ENCODE peak calls at places on chromosomes 4 and X, in five cellular contexts. U is IMR-90, R is trophoblast cell, E is H9, N is H1. O is an unnamed sample.
A peak's percentile ranks its signal among the peaks of the same experiment; 100 is the strongest.

GRCh38 chr4:15751155-15751554 is 27.0 kb upstream of the CD38 start:
- DNase-seq in R (no peak), N (no peak), U (no peak), E (no peak), O (no peak)

GRCh38 chr4:81052119-81053068 is 21.9 kb downstream of the BMP3 start:
- DNase-seq in R (peak; percentile 28), U (peak; percentile 74), E (peak; percentile 67), N (peak; percentile 89), O (peak; percentile 84)

GRCh38 chr4:37641352-37641751 is 44.8 kb downstream of the RELL1 start:
- DNase-seq in U (no peak), E (no peak), N (no peak), R (no peak), O (no peak)

GRCh38 chr4:144507309-144508101 is 138.5 kb upstream of the HHIP start:
- DNase-seq in N (no peak), E (no peak), R (no peak), U (peak; percentile 28), O (no peak)

GRCh38 chr4:121648518-121648917 is 48.3 kb downstream of the ANXA5 start:
- DNase-seq in R (peak; percentile 62), N (no peak), U (no peak), E (no peak), O (no peak)

GRCh38 chr4:166941629-166942028 is 292.7 kb downstream of the SPOCK3 start:
- DNase-seq in E (no peak), R (peak; percentile 58), U (no peak), N (no peak), O (no peak)

GRCh38 chr4:60934896-60935295 is 265.2 kb upstream of the ADGRL3 start:
- DNase-seq in N (no peak), E (no peak), U (no peak), R (peak; percentile 93), O (no peak)

GRCh38 chr4:184401397-184402171 is 72.8 kb downstream of the IRF2 start:
- DNase-seq in N (peak; percentile 54), R (no peak), U (no peak), E (peak; percentile 58), O (peak; percentile 79)

GRCh38 chr4:8910100-8910821 is 38.6 kb upstream of the HMX1 start:
- DNase-seq in U (no peak), E (no peak), R (no peak), N (no peak), O (no peak)

GRCh38 chrX:125293792-125294780 is 25.6 kb upstream of the TEX13C start:
- DNase-seq in N (no peak), U (no peak), E (no peak), R (no peak), O (no peak)

GRCh38 chr4:128228778-128229457 is 58.7 kb downstream of the PGRMC2 start:
- DNase-seq in R (no peak), U (peak; percentile 62), E (no peak), N (no peak), O (no peak)

GRCh38 chr4:95386410-95386809 is 162.4 kb downstream of the UNC5C start:
- DNase-seq in U (no peak), E (no peak), R (no peak), N (no peak), O (no peak)

GRCh38 chr4:176726803-176727202 is 65.9 kb downstream of the VEGFC start:
- DNase-seq in N (no peak), R (no peak), E (no peak), U (peak; percentile 97), O (no peak)

GRCh38 chr4:138867404-138867803 is 148.2 kb upstream of the NOCT start:
- DNase-seq in U (no peak), R (no peak), E (no peak), N (no peak), O (no peak)

GRCh38 chrX:48530736-48531135 is 8.8 kb upstream of the TBC1D25 start:
- DNase-seq in N (no peak), E (no peak), U (no peak), R (no peak), O (no peak)

GRCh38 chrX:129522184-129523059 is 868 bp downstream of the SMARCA1 start:
- DNase-seq in R (peak; percentile 3), N (peak; percentile 53), E (peak; percentile 67), U (peak; percentile 54), O (peak; percentile 31)

GRCh38 chr4:10605746-10606482 is 78.7 kb downstream of the CLNK start:
- DNase-seq in R (peak; percentile 66), U (peak; percentile 85), E (no peak), N (no peak), O (no peak)

GRCh38 chrX:69618803-69619202 is 2.9 kb downstream of the EDA start:
- DNase-seq in E (no peak), N (no peak), U (peak; percentile 2), R (no peak), O (no peak)

GRCh38 chr4:53066155-53066554 is 204.0 kb downstream of the RASL11B start:
- DNase-seq in N (no peak), R (no peak), E (no peak), U (no peak), O (no peak)

GRCh38 chrX:45077748-45078424 is 122.8 kb downstream of the DIPK2B start:
- DNase-seq in N (no peak), R (no peak), E (no peak), U (no peak), O (no peak)

GRCh38 chr4:153529646-153530045 is 63.5 kb downstream of the TMEM131L start:
- DNase-seq in N (no peak), E (no peak), U (peak; percentile 53), R (no peak), O (no peak)

GRCh38 chr4:6834867-6835266 is 52.3 kb downstream of the KIAA0232 start:
- DNase-seq in U (peak; percentile 12), R (peak; percentile 55), N (no peak), E (no peak), O (no peak)

GRCh38 chrX:920234-920799 is 289.7 kb downstream of the SHOX start:
- DNase-seq in U (no peak), N (peak; percentile 22), E (no peak), R (peak; percentile 4), O (no peak)

GRCh38 chrX:45775462-45775861 is 574.8 kb upstream of the DIPK2B start:
- DNase-seq in N (no peak), U (peak; percentile 81), E (no peak), R (peak; percentile 66), O (no peak)

GRCh38 chr4:154084864-154085263 is 296.0 kb upstream of the SFRP2 start:
- DNase-seq in U (no peak), E (no peak), R (peak; percentile 31), N (no peak), O (no peak)

GRCh38 chrX:112834016-112834855 is 6.4 kb downstream of the AMOT start:
- DNase-seq in U (peak; percentile 77), N (no peak), R (no peak), E (no peak), O (no peak)

GRCh38 chr4:107900508-107900907 is 30.8 kb upstream of the CYP2U1 start:
- DNase-seq in N (no peak), R (peak; percentile 46), U (no peak), E (no peak), O (no peak)

GRCh38 chrX:130575831-130576404 is 174.1 kb downstream of the RBMX2 start:
- DNase-seq in E (peak; percentile 38), U (peak; percentile 33), N (peak; percentile 43), R (no peak), O (peak; percentile 1)

GRCh38 chrX:2521092-2521926 is 20.5 kb upstream of the DHRSX start:
- DNase-seq in E (no peak), R (peak; percentile 18), N (no peak), U (no peak), O (no peak)

GRCh38 chr4:159071178-159071968 is 31.5 kb upstream of the RAPGEF2 start:
- DNase-seq in E (peak; percentile 38), N (no peak), U (peak; percentile 68), R (peak; percentile 71), O (no peak)

GRCh38 chr4:73142995-73143547 is 73.6 kb upstream of the COX18 start:
- DNase-seq in R (no peak), N (no peak), U (no peak), E (no peak), O (no peak)

GRCh38 chrX:9378980-9379696 is 85.7 kb upstream of the TBL1X start:
- DNase-seq in E (no peak), N (no peak), U (peak; percentile 52), R (no peak), O (no peak)

GRCh38 chrX:22800360-22800759 is 199.4 kb upstream of the DDX53 start:
- DNase-seq in E (no peak), N (no peak), U (peak; percentile 89), R (peak; percentile 28), O (no peak)

GRCh38 chrX:101507986-101508385 is 22.7 kb downstream of the ARMCX4 start:
- DNase-seq in N (no peak), U (no peak), E (no peak), R (no peak), O (no peak)

GRCh38 chr4:1383728-1384591 is 22.3 kb downstream of the NKX1-1 start:
- DNase-seq in U (no peak), R (no peak), E (no peak), N (no peak), O (no peak)

GRCh38 chr4:1381181-1381621 is 25.0 kb downstream of the NKX1-1 start:
- DNase-seq in U (no peak), N (no peak), R (no peak), E (no peak), O (no peak)

GRCh38 chr4:1380368-1381151 is 25.7 kb downstream of the NKX1-1 start:
- DNase-seq in U (no peak), E (no peak), N (no peak), R (no peak), O (no peak)

GRCh38 chr4:1382776-1383727 is 23.2 kb downstream of the NKX1-1 start:
- DNase-seq in R (no peak), N (no peak), E (no peak), U (no peak), O (no peak)

DNA sequence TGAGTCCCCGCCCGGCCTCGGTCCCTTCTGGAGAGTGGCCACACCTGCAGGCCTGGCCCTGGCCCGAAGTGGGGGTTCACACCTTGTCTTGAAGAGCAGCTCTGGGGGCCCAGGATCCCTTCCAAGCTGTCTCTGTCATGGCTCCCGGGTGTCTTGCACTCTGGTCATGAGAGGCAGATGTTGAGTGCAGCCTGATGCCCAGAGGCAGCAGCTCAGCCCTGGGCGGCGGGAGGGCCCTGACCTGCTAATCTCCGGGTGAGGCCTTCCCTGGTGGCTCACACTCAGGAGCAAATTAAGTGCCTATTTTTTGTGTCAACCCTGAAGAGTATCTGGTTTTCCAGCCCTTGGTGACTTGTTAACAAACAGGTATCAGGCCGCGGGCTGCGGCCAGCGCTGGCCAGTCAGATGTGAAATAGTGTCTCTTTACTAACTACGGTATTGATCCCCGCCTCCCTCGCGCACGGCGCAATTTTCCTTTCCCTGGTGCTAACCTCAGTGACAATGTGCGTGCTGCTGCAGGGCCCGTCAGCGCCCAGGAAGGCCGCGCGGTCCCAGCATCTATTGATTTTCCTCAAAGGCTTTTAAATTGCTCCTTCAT is 24.2 kb downstream of the NKX1-1 start:
- DNase-seq in E (no peak), R (no peak), N (no peak), U (no peak), O (no peak)
- H4K91ac ChIP-seq in E (no peak overlapping the region), R (no peak overlapping the region), N (no peak overlapping the region), U (no peak overlapping the region), O (no peak overlapping the region)

GRCh38 chr4:114980932-114981693 is 132.3 kb downstream of the NDST4 start:
- DNase-seq in N (no peak), U (no peak), E (no peak), R (no peak), O (no peak)
- H3K4ac ChIP-seq in N (no peak overlapping the region), U (no peak overlapping the region), E (no peak overlapping the region), R (no peak overlapping the region), O (no peak overlapping the region)

GRCh38 chr4:156725257-156725656 is 246.3 kb downstream of the PDGFC start:
- DNase-seq in N (no peak), E (no peak), R (no peak), U (no peak), O (no peak)
- H4K91ac ChIP-seq in N (no peak overlapping the region), E (no peak overlapping the region), R (no peak overlapping the region), U (no peak overlapping the region), O (no peak overlapping the region)

GRCh38 chr4:98928131-98928504 is 815 bp downstream of the EIF4E start:
- DNase-seq in N (no peak), R (peak; percentile 83), E (peak; percentile 86), U (peak; percentile 78), O (peak; percentile 73)
- H3K4ac ChIP-seq in N (peak overlapping the region; percentile 19), R (peak overlapping the region; percentile 87), E (no peak overlapping the region), U (peak overlapping the region; percentile 88), O (no peak overlapping the region)